ENCODE peak calls at places on chromosomes 13 and 19, in ten cellular contexts. One of them, this sample, is unnamed.

GRCh38 chr13:54415753-54416366 is 1387.2 kb downstream of the OLFM4 start:
- DNase-seq in MG63: no peak
- DNase-seq in heart right ventricle: no peak
- DNase-seq in Peyer's patch: no peak
- DNase-seq in IMR-90: no peak
- DNase-seq in AG04450: no peak
- DNase-seq in left ventricle myocardium inferior: no peak
- DNase-seq in body of pancreas: no peak
- DNase-seq in mucosa of descending colon: no peak
- DNase-seq in CD4-positive, alpha-beta T cell: no peak
- DNase-seq in this sample: no peak

GRCh38 chr13:113939905-113940339 is 34.0 kb downstream of the C13orf46 start:
- DNase-seq in left ventricle myocardium inferior: no peak
- DNase-seq in body of pancreas: no peak
- DNase-seq in AG04450: no peak
- DNase-seq in CD4-positive, alpha-beta T cell: no peak
- DNase-seq in Peyer's patch: peak; percentile 72
- DNase-seq in IMR-90: no peak
- DNase-seq in MG63: no peak
- DNase-seq in mucosa of descending colon: no peak
- DNase-seq in heart right ventricle: no peak
- DNase-seq in this sample: no peak

GRCh38 chr13:88932950-88933349 is 1261.8 kb downstream of the SLITRK5 start:
- DNase-seq in Peyer's patch: no peak
- DNase-seq in CD4-positive, alpha-beta T cell: no peak
- DNase-seq in body of pancreas: no peak
- DNase-seq in AG04450: no peak
- DNase-seq in MG63: no peak
- DNase-seq in left ventricle myocardium inferior: no peak
- DNase-seq in mucosa of descending colon: no peak
- DNase-seq in heart right ventricle: no peak
- DNase-seq in IMR-90: no peak
- DNase-seq in this sample: no peak

GRCh38 chr13:98274921-98275487 is 97.9 kb upstream of the RNF113B start:
- DNase-seq in MG63: no peak
- DNase-seq in Peyer's patch: no peak
- DNase-seq in body of pancreas: no peak
- DNase-seq in left ventricle myocardium inferior: no peak
- DNase-seq in mucosa of descending colon: no peak
- DNase-seq in IMR-90: peak; percentile 87
- DNase-seq in CD4-positive, alpha-beta T cell: no peak
- DNase-seq in AG04450: peak; percentile 49
- DNase-seq in heart right ventricle: no peak
- DNase-seq in this sample: no peak

GRCh38 chr19:16594131-16594586 is 21.9 kb upstream of the SLC35E1 start:
- DNase-seq in Peyer's patch: no peak
- DNase-seq in left ventricle myocardium inferior: no peak
- DNase-seq in CD4-positive, alpha-beta T cell: no peak
- DNase-seq in heart right ventricle: no peak
- DNase-seq in mucosa of descending colon: peak; percentile 68
- DNase-seq in body of pancreas: no peak
- DNase-seq in IMR-90: no peak
- DNase-seq in MG63: no peak
- DNase-seq in AG04450: no peak
- DNase-seq in this sample: peak; percentile 40

GRCh38 chr19:19425170-19425875 is 19.8 kb downstream of the GATAD2A start:
- DNase-seq in IMR-90: no peak
- DNase-seq in heart right ventricle: no peak
- DNase-seq in Peyer's patch: no peak
- DNase-seq in AG04450: no peak
- DNase-seq in CD4-positive, alpha-beta T cell: no peak
- DNase-seq in left ventricle myocardium inferior: no peak
- DNase-seq in MG63: no peak
- DNase-seq in mucosa of descending colon: no peak
- DNase-seq in body of pancreas: no peak
- DNase-seq in this sample: no peak

GRCh38 chr19:32227561-32228165 is 117.7 kb upstream of the ZNF507 start:
- DNase-seq in MG63: no peak
- DNase-seq in mucosa of descending colon: no peak
- DNase-seq in Peyer's patch: no peak
- DNase-seq in heart right ventricle: no peak
- DNase-seq in IMR-90: no peak
- DNase-seq in CD4-positive, alpha-beta T cell: no peak
- DNase-seq in left ventricle myocardium inferior: no peak
- DNase-seq in body of pancreas: no peak
- DNase-seq in AG04450: no peak
- DNase-seq in this sample: no peak

GRCh38 chr13:86684402-86684801 is 885.2 kb upstream of the SLITRK6 start:
- DNase-seq in AG04450: no peak
- DNase-seq in CD4-positive, alpha-beta T cell: no peak
- DNase-seq in body of pancreas: no peak
- DNase-seq in mucosa of descending colon: no peak
- DNase-seq in heart right ventricle: no peak
- DNase-seq in IMR-90: no peak
- DNase-seq in Peyer's patch: no peak
- DNase-seq in MG63: no peak
- DNase-seq in left ventricle myocardium inferior: no peak
- DNase-seq in this sample: no peak

GRCh38 chr19:6101991-6102390 is 8.3 kb downstream of the RFX2 start:
- DNase-seq in heart right ventricle: no peak
- DNase-seq in IMR-90: no peak
- DNase-seq in body of pancreas: no peak
- DNase-seq in Peyer's patch: no peak
- DNase-seq in left ventricle myocardium inferior: no peak
- DNase-seq in mucosa of descending colon: no peak
- DNase-seq in AG04450: no peak
- DNase-seq in CD4-positive, alpha-beta T cell: no peak
- DNase-seq in MG63: no peak
- DNase-seq in this sample: no peak

GRCh38 chr19:31355330-31356289 is 6.4 kb upstream of the TSHZ3 start:
- DNase-seq in Peyer's patch: no peak
- DNase-seq in heart right ventricle: no peak
- DNase-seq in IMR-90: no peak
- DNase-seq in left ventricle myocardium inferior: no peak
- DNase-seq in body of pancreas: no peak
- DNase-seq in mucosa of descending colon: no peak
- DNase-seq in AG04450: no peak
- DNase-seq in MG63: no peak
- DNase-seq in CD4-positive, alpha-beta T cell: no peak
- DNase-seq in this sample: no peak

GRCh38 chr13:43861863-43862262 is 17.7 kb downstream of the CCDC122 start:
- DNase-seq in Peyer's patch: no peak
- DNase-seq in mucosa of descending colon: no peak
- DNase-seq in heart right ventricle: no peak
- DNase-seq in body of pancreas: no peak
- DNase-seq in MG63: no peak
- DNase-seq in IMR-90: no peak
- DNase-seq in AG04450: no peak
- DNase-seq in left ventricle myocardium inferior: no peak
- DNase-seq in CD4-positive, alpha-beta T cell: no peak
- DNase-seq in this sample: no peak

GRCh38 chr13:111242585-111242984 is 77.9 kb upstream of the TEX29 start:
- DNase-seq in mucosa of descending colon: no peak
- DNase-seq in AG04450: no peak
- DNase-seq in MG63: no peak
- DNase-seq in CD4-positive, alpha-beta T cell: no peak
- DNase-seq in left ventricle myocardium inferior: no peak
- DNase-seq in Peyer's patch: no peak
- DNase-seq in heart right ventricle: no peak
- DNase-seq in body of pancreas: no peak
- DNase-seq in IMR-90: no peak
- DNase-seq in this sample: no peak

GRCh38 chr13:36815069-36815468 is 4.0 kb upstream of the RFXAP start:
- DNase-seq in heart right ventricle: no peak
- DNase-seq in AG04450: no peak
- DNase-seq in mucosa of descending colon: no peak
- DNase-seq in MG63: no peak
- DNase-seq in left ventricle myocardium inferior: no peak
- DNase-seq in IMR-90: no peak
- DNase-seq in Peyer's patch: no peak
- DNase-seq in body of pancreas: no peak
- DNase-seq in CD4-positive, alpha-beta T cell: no peak
- DNase-seq in this sample: no peak

GRCh38 chr13:38641164-38641948 is 45.5 kb upstream of the FREM2 start:
- DNase-seq in Peyer's patch: no peak
- DNase-seq in left ventricle myocardium inferior: no peak
- DNase-seq in heart right ventricle: no peak
- DNase-seq in IMR-90: no peak
- DNase-seq in AG04450: no peak
- DNase-seq in mucosa of descending colon: no peak
- DNase-seq in MG63: no peak
- DNase-seq in body of pancreas: no peak
- DNase-seq in CD4-positive, alpha-beta T cell: no peak
- DNase-seq in this sample: no peak

GRCh38 chr19:54188224-54188871 is 1.0 kb downstream of the MBOAT7 start:
- DNase-seq in left ventricle myocardium inferior: no peak
- DNase-seq in heart right ventricle: no peak
- DNase-seq in CD4-positive, alpha-beta T cell: peak; percentile 23
- DNase-seq in MG63: no peak
- DNase-seq in AG04450: no peak
- DNase-seq in body of pancreas: no peak
- DNase-seq in IMR-90: peak; percentile 61
- DNase-seq in mucosa of descending colon: peak; percentile 64
- DNase-seq in Peyer's patch: no peak
- DNase-seq in this sample: no peak

GRCh38 chr19:17576758-17577532 is 21.5 kb downstream of the COLGALT1 start:
- DNase-seq in MG63: peak; percentile 48
- DNase-seq in Peyer's patch: peak; percentile 86
- DNase-seq in left ventricle myocardium inferior: no peak
- DNase-seq in heart right ventricle: no peak
- DNase-seq in body of pancreas: no peak
- DNase-seq in IMR-90: no peak
- DNase-seq in AG04450: no peak
- DNase-seq in mucosa of descending colon: peak; percentile 93
- DNase-seq in CD4-positive, alpha-beta T cell: no peak
- DNase-seq in this sample: no peak

GRCh38 chr13:105630411-105630810 is 905.1 kb downstream of the EFNB2 start:
- DNase-seq in left ventricle myocardium inferior: no peak
- DNase-seq in CD4-positive, alpha-beta T cell: no peak
- DNase-seq in IMR-90: no peak
- DNase-seq in mucosa of descending colon: no peak
- DNase-seq in heart right ventricle: no peak
- DNase-seq in AG04450: no peak
- DNase-seq in MG63: no peak
- DNase-seq in Peyer's patch: no peak
- DNase-seq in body of pancreas: no peak
- DNase-seq in this sample: no peak

GRCh38 chr19:46023311-46023779 is 492 bp upstream of the PGLYRP1 start:
- DNase-seq in Peyer's patch: no peak
- DNase-seq in CD4-positive, alpha-beta T cell: no peak
- DNase-seq in MG63: no peak
- DNase-seq in left ventricle myocardium inferior: no peak
- DNase-seq in heart right ventricle: no peak
- DNase-seq in mucosa of descending colon: no peak
- DNase-seq in body of pancreas: no peak
- DNase-seq in AG04450: no peak
- DNase-seq in IMR-90: no peak
- DNase-seq in this sample: no peak

GRCh38 chr19:36008336-36008978 is at the start of gene SYNE4:
- DNase-seq in heart right ventricle: no peak
- DNase-seq in CD4-positive, alpha-beta T cell: no peak
- DNase-seq in IMR-90: no peak
- DNase-seq in body of pancreas: peak; percentile 87
- DNase-seq in AG04450: no peak
- DNase-seq in left ventricle myocardium inferior: no peak
- DNase-seq in MG63: no peak
- DNase-seq in mucosa of descending colon: peak; percentile 83
- DNase-seq in Peyer's patch: peak; percentile 70
- DNase-seq in this sample: no peak

DNA sequence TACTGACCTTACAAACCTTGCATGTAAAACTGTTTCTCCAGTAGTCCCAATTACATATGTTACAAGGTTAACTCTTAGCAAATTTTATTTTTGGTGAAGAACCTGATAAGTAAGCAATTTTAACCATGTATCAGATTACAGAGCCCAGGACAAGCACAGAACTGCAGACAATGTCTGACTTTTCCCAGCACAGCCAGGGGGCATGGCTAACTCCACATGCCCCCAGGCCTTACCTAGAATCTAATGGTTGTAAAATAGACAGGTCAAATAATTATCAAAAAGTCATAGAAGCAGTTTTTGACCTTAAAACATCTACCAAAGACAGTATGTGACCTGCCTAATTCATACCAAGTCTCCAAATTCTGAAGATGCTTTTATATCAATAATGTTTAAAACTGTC is 364.1 kb downstream of the FOXO1 start:
- DNase-seq in AG04450: no peak
- DNase-seq in Peyer's patch: no peak
- DNase-seq in heart right ventricle: no peak
- DNase-seq in mucosa of descending colon: no peak
- DNase-seq in body of pancreas: no peak
- DNase-seq in left ventricle myocardium inferior: no peak
- DNase-seq in MG63: no peak
- DNase-seq in CD4-positive, alpha-beta T cell: no peak
- DNase-seq in IMR-90: no peak
- DNase-seq in this sample: no peak
- H3K9me3 ChIP-seq in AG04450: peaks cover 5% of the 10 kb centered on the region
- H3K9me3 ChIP-seq in Peyer's patch: peaks cover 5% of the 10 kb centered on the region
- H3K9me3 ChIP-seq in heart right ventricle: no peaks in the 10 kb centered on the region
- H3K9me3 ChIP-seq in mucosa of descending colon: peaks cover 5% of the 10 kb centered on the region
- H3K9me3 ChIP-seq in body of pancreas: no peaks in the 10 kb centered on the region
- H3K9me3 ChIP-seq in left ventricle myocardium inferior: peaks cover 25% of the 10 kb centered on the region
- H3K9me3 ChIP-seq in MG63: peaks cover 5% of the 10 kb centered on the region
- H3K9me3 ChIP-seq in CD4-positive, alpha-beta T cell: peaks cover 9% of the 10 kb centered on the region
- H3K9me3 ChIP-seq in IMR-90: peaks cover 5% of the 10 kb centered on the region
- H3K9me3 ChIP-seq in this sample: peaks cover 3% of the 10 kb centered on the region

GRCh38 chr19:23222998-23223652 is 27.1 kb downstream of the ZNF724 start:
- DNase-seq in Peyer's patch: no peak
- DNase-seq in heart right ventricle: no peak
- DNase-seq in mucosa of descending colon: no peak
- DNase-seq in MG63: no peak
- DNase-seq in IMR-90: no peak
- DNase-seq in CD4-positive, alpha-beta T cell: no peak
- DNase-seq in AG04450: no peak
- DNase-seq in body of pancreas: no peak
- DNase-seq in left ventricle myocardium inferior: no peak
- DNase-seq in this sample: no peak
- H3K9me3 ChIP-seq in Peyer's patch: peaks cover 92% of the 10 kb centered on the region
- H3K9me3 ChIP-seq in heart right ventricle: no peaks in the 10 kb centered on the region
- H3K9me3 ChIP-seq in mucosa of descending colon: peaks cover 94% of the 10 kb centered on the region
- H3K9me3 ChIP-seq in MG63: peaks cover 17% of the 10 kb centered on the region
- H3K9me3 ChIP-seq in IMR-90: peaks cover 51% of the 10 kb centered on the region
- H3K9me3 ChIP-seq in CD4-positive, alpha-beta T cell: peaks cover 91% of the 10 kb centered on the region
- H3K9me3 ChIP-seq in AG04450: peaks cover 45% of the 10 kb centered on the region
- H3K9me3 ChIP-seq in body of pancreas: peaks cover 37% of the 10 kb centered on the region
- H3K9me3 ChIP-seq in left ventricle myocardium inferior: peaks cover 100% of the 10 kb centered on the region
- H3K9me3 ChIP-seq in this sample: peaks cover 30% of the 10 kb centered on the region

GRCh38 chr13:19070398-19070735 is 111.3 kb downstream of the TUBA3C start:
- DNase-seq in mucosa of descending colon: no peak
- DNase-seq in CD4-positive, alpha-beta T cell: no peak
- DNase-seq in body of pancreas: no peak
- DNase-seq in Peyer's patch: no peak
- DNase-seq in heart right ventricle: no peak
- DNase-seq in AG04450: no peak
- DNase-seq in left ventricle myocardium inferior: no peak
- DNase-seq in MG63: no peak
- DNase-seq in IMR-90: no peak
- DNase-seq in this sample: no peak
- H3K9me3 ChIP-seq in mucosa of descending colon: peaks cover 57% of the 10 kb centered on the region
- H3K9me3 ChIP-seq in CD4-positive, alpha-beta T cell: no peaks in the 10 kb centered on the region
- H3K9me3 ChIP-seq in body of pancreas: no peaks in the 10 kb centered on the region
- H3K9me3 ChIP-seq in Peyer's patch: peaks cover 6% of the 10 kb centered on the region
- H3K9me3 ChIP-seq in heart right ventricle: no peaks in the 10 kb centered on the region
- H3K9me3 ChIP-seq in AG04450: peaks cover 60% of the 10 kb centered on the region
- H3K9me3 ChIP-seq in left ventricle myocardium inferior: peaks cover 14% of the 10 kb centered on the region
- H3K9me3 ChIP-seq in MG63: no peaks in the 10 kb centered on the region
- H3K9me3 ChIP-seq in IMR-90: peaks cover 24% of the 10 kb centered on the region
- H3K9me3 ChIP-seq in this sample: no peaks in the 10 kb centered on the region

GRCh38 chr19:58456111-58456510 is 4.7 kb downstream of the ZNF324B start:
- DNase-seq in CD4-positive, alpha-beta T cell: no peak
- DNase-seq in IMR-90: no peak
- DNase-seq in AG04450: no peak
- DNase-seq in body of pancreas: no peak
- DNase-seq in heart right ventricle: no peak
- DNase-seq in left ventricle myocardium inferior: no peak
- DNase-seq in Peyer's patch: no peak
- DNase-seq in MG63: no peak
- DNase-seq in mucosa of descending colon: no peak
- DNase-seq in this sample: no peak
- H3K9me3 ChIP-seq in CD4-positive, alpha-beta T cell: no peaks in the 10 kb centered on the region
- H3K9me3 ChIP-seq in IMR-90: no peaks in the 10 kb centered on the region
- H3K9me3 ChIP-seq in AG04450: no peaks in the 10 kb centered on the region
- H3K9me3 ChIP-seq in body of pancreas: no peaks in the 10 kb centered on the region
- H3K9me3 ChIP-seq in heart right ventricle: no peaks in the 10 kb centered on the region
- H3K9me3 ChIP-seq in left ventricle myocardium inferior: no peaks in the 10 kb centered on the region
- H3K9me3 ChIP-seq in Peyer's patch: no peaks in the 10 kb centered on the region
- H3K9me3 ChIP-seq in MG63: no peaks in the 10 kb centered on the region
- H3K9me3 ChIP-seq in mucosa of descending colon: no peaks in the 10 kb centered on the region
- H3K9me3 ChIP-seq in this sample: no peaks in the 10 kb centered on the region

This sample was measured in T-helper 17 cell.